ENCODE peak calls at places on chromosomes 2 and 18, in six cellular contexts. One of them, this sample, is unnamed.

GRCh38 chr2:8985561-8986326 is 17.7 kb downstream of the MBOAT2 start:
- DNase-seq in HCT116: no peak
- DNase-seq in occipital lobe: no peak
- DNase-seq in COR-L47: no peak
- DNase-seq in stimulated activated CD4-positive, alpha-beta T cell treated with anti-CD3 and anti-CD28 coated beads, Interleukin-2, amount 100 ng/mL, for 24 hours: no peak
- DNase-seq in psoas muscle: no peak
- DNase-seq in this sample: no peak

GRCh38 chr2:106116248-106116647 is 77.9 kb downstream of the UXS1 start:
- DNase-seq in HCT116: no peak
- DNase-seq in occipital lobe: no peak
- DNase-seq in COR-L47: no peak
- DNase-seq in stimulated activated CD4-positive, alpha-beta T cell treated with anti-CD3 and anti-CD28 coated beads, Interleukin-2, amount 100 ng/mL, for 24 hours: no peak
- DNase-seq in psoas muscle: no peak
- DNase-seq in this sample: no peak

GRCh38 chr18:62480927-62481326 is 41.9 kb upstream of the ZCCHC2 start:
- DNase-seq in HCT116: no peak
- DNase-seq in occipital lobe: no peak
- DNase-seq in COR-L47: no peak
- DNase-seq in stimulated activated CD4-positive, alpha-beta T cell treated with anti-CD3 and anti-CD28 coated beads, Interleukin-2, amount 100 ng/mL, for 24 hours: no peak
- DNase-seq in psoas muscle: no peak
- DNase-seq in this sample: no peak

GRCh38 chr2:212348501-212348900 is 190.1 kb downstream of the ERBB4 start:
- DNase-seq in HCT116: no peak
- DNase-seq in occipital lobe: no peak
- DNase-seq in COR-L47: no peak
- DNase-seq in stimulated activated CD4-positive, alpha-beta T cell treated with anti-CD3 and anti-CD28 coated beads, Interleukin-2, amount 100 ng/mL, for 24 hours: no peak
- DNase-seq in psoas muscle: no peak
- DNase-seq in this sample: no peak

GRCh38 chr2:129801575-129801974 is 177.9 kb upstream of the RAB6C start:
- DNase-seq in HCT116: no peak
- DNase-seq in occipital lobe: no peak
- DNase-seq in COR-L47: no peak
- DNase-seq in stimulated activated CD4-positive, alpha-beta T cell treated with anti-CD3 and anti-CD28 coated beads, Interleukin-2, amount 100 ng/mL, for 24 hours: no peak
- DNase-seq in psoas muscle: no peak
- DNase-seq in this sample: no peak

GRCh38 chr2:207008105-207008990 is 69.0 kb downstream of the CPO start:
- DNase-seq in HCT116: no peak
- DNase-seq in occipital lobe: no peak
- DNase-seq in COR-L47: no peak
- DNase-seq in stimulated activated CD4-positive, alpha-beta T cell treated with anti-CD3 and anti-CD28 coated beads, Interleukin-2, amount 100 ng/mL, for 24 hours: no peak
- DNase-seq in psoas muscle: no peak
- DNase-seq in this sample: no peak

GRCh38 chr2:168684921-168685618 is 117.4 kb upstream of the NOSTRIN start:
- DNase-seq in HCT116: no peak
- DNase-seq in occipital lobe: no peak
- DNase-seq in COR-L47: no peak
- DNase-seq in stimulated activated CD4-positive, alpha-beta T cell treated with anti-CD3 and anti-CD28 coated beads, Interleukin-2, amount 100 ng/mL, for 24 hours: no peak
- DNase-seq in psoas muscle: no peak
- DNase-seq in this sample: no peak

GRCh38 chr2:176101862-176102261 is 2.3 kb downstream of the HOXD12 start:
- DNase-seq in HCT116: no peak
- DNase-seq in occipital lobe: no peak
- DNase-seq in COR-L47: no peak
- DNase-seq in stimulated activated CD4-positive, alpha-beta T cell treated with anti-CD3 and anti-CD28 coated beads, Interleukin-2, amount 100 ng/mL, for 24 hours: no peak
- DNase-seq in psoas muscle: no peak
- DNase-seq in this sample: no peak

GRCh38 chr2:29753676-29754444 is 167.5 kb downstream of the ALK start:
- DNase-seq in HCT116: no peak
- DNase-seq in occipital lobe: no peak
- DNase-seq in COR-L47: no peak
- DNase-seq in stimulated activated CD4-positive, alpha-beta T cell treated with anti-CD3 and anti-CD28 coated beads, Interleukin-2, amount 100 ng/mL, for 24 hours: no peak
- DNase-seq in psoas muscle: no peak
- DNase-seq in this sample: no peak

GRCh38 chr2:121329786-121330185 is 44.8 kb upstream of the TFCP2L1 start:
- DNase-seq in HCT116: no peak
- DNase-seq in occipital lobe: no peak
- DNase-seq in COR-L47: no peak
- DNase-seq in stimulated activated CD4-positive, alpha-beta T cell treated with anti-CD3 and anti-CD28 coated beads, Interleukin-2, amount 100 ng/mL, for 24 hours: no peak
- DNase-seq in psoas muscle: no peak
- DNase-seq in this sample: no peak

GRCh38 chr18:59141294-59142068 is 1.8 kb downstream of the SEC11C start:
- DNase-seq in HCT116: no peak
- DNase-seq in occipital lobe: no peak
- DNase-seq in COR-L47: peak
- DNase-seq in stimulated activated CD4-positive, alpha-beta T cell treated with anti-CD3 and anti-CD28 coated beads, Interleukin-2, amount 100 ng/mL, for 24 hours: no peak
- DNase-seq in psoas muscle: no peak
- DNase-seq in this sample: no peak